ENCODE peak calls at places on chromosome 6, in five cellular contexts. R, N, V, G and F are unnamed samples.

GRCh38 chr6:113564401-113565161 is 292.6 kb upstream of the MARCKS start:
- DNase-seq in R (no peak), N (no peak), V (no peak), G (peak), F (no peak)

GRCh38 chr6:109397020-109397419 is 14.8 kb upstream of the CD164 start:
- DNase-seq in R (no peak), N (no peak), V (no peak), G (no peak), F (no peak)

GRCh38 chr6:14549871-14550270 is 432.3 kb downstream of the CD83 start:
- DNase-seq in R (no peak), N (no peak), V (no peak), G (no peak), F (no peak)

GRCh38 chr6:154515808-154516207 is 5.3 kb upstream of the CNKSR3 start:
- DNase-seq in R (no peak), N (no peak), V (no peak), G (no peak), F (no peak)

GRCh38 chr6:35601331-35602132 is 87.2 kb downstream of the FKBP5 start:
- DNase-seq in R (no peak), N (peak), V (peak), G (no peak), F (no peak)

GRCh38 chr6:109166643-109167042 is 71.3 kb downstream of the CEP57L1 start:
- DNase-seq in R (no peak), N (no peak), V (no peak), G (no peak), F (no peak)

GRCh38 chr6:140193269-140193668 is 818.8 kb upstream of the CITED2 start:
- DNase-seq in R (no peak), N (no peak), V (no peak), G (no peak), F (no peak)

GRCh38 chr6:167806061-167806700 is 20.5 kb upstream of the AFDN start:
- DNase-seq in R (no peak), N (no peak), V (no peak), G (no peak), F (no peak)

GRCh38 chr6:47722178-47722577 is 23.8 kb downstream of the ADGRF4 start:
- DNase-seq in R (no peak), N (no peak), V (no peak), G (no peak), F (no peak)

GRCh38 chr6:108621117-108621516 is 60.4 kb downstream of the FOXO3 start:
- DNase-seq in R (peak), N (no peak), V (peak), G (no peak), F (no peak)

GRCh38 chr6:138476116-138476515 is 23.2 kb downstream of the NHSL1 start:
- DNase-seq in R (no peak), N (no peak), V (no peak), G (no peak), F (no peak)

GRCh38 chr6:124947821-124948451 is 14.3 kb upstream of the RNF217 start:
- DNase-seq in R (no peak), N (no peak), V (no peak), G (no peak), F (no peak)

GRCh38 chr6:38153511-38153910 is 334.0 kb downstream of the ZFAND3 start:
- DNase-seq in R (no peak), N (no peak), V (no peak), G (no peak), F (no peak)